ENCODE peak calls at places on chromosome 3, in eight cellular contexts. One of them, this sample, is unnamed.

GRCh38 chr3:12559520-12559919 is 2.6 kb downstream of the MKRN2 start:
- DNase-seq in dorsolateral prefrontal cortex: no peak
- DNase-seq in tibial artery: no peak
- DNase-seq in thoracic aorta: no peak
- DNase-seq in A549: no peak
- DNase-seq in HL-60: no peak
- DNase-seq in endothelial cell: no peak
- DNase-seq in brain microvascular endothelial cell: no peak
- DNase-seq in this sample: no peak

GRCh38 chr3:56795807-56796185 is 6.0 kb downstream of the ARHGEF3 start:
- DNase-seq in endothelial cell: no peak
- DNase-seq in tibial artery: no peak
- DNase-seq in dorsolateral prefrontal cortex: no peak
- DNase-seq in brain microvascular endothelial cell: no peak
- DNase-seq in thoracic aorta: no peak
- DNase-seq in HL-60: no peak
- DNase-seq in A549: no peak
- DNase-seq in this sample: no peak

GRCh38 chr3:188240189-188240981 is 86.4 kb downstream of the LPP start:
- DNase-seq in HL-60: no peak
- DNase-seq in thoracic aorta: no peak
- DNase-seq in endothelial cell: no peak
- DNase-seq in dorsolateral prefrontal cortex: no peak
- DNase-seq in A549: no peak
- DNase-seq in brain microvascular endothelial cell: no peak
- DNase-seq in tibial artery: no peak
- DNase-seq in this sample: no peak

GRCh38 chr3:46239301-46239938 is 2.8 kb upstream of the CCR3 start:
- DNase-seq in brain microvascular endothelial cell: no peak
- DNase-seq in thoracic aorta: no peak
- DNase-seq in dorsolateral prefrontal cortex: no peak
- DNase-seq in tibial artery: no peak
- DNase-seq in endothelial cell: no peak
- DNase-seq in A549: no peak
- DNase-seq in HL-60: peak; percentile 41
- DNase-seq in this sample: no peak

GRCh38 chr3:130342821-130343661 is 2.4 kb upstream of the COL6A5 start:
- DNase-seq in endothelial cell: no peak
- DNase-seq in thoracic aorta: no peak
- DNase-seq in brain microvascular endothelial cell: no peak
- DNase-seq in dorsolateral prefrontal cortex: no peak
- DNase-seq in tibial artery: no peak
- DNase-seq in A549: no peak
- DNase-seq in HL-60: no peak
- DNase-seq in this sample: no peak

GRCh38 chr3:25885544-25885943 is 95.7 kb downstream of the OXSM start:
- DNase-seq in endothelial cell: no peak
- DNase-seq in dorsolateral prefrontal cortex: no peak
- DNase-seq in tibial artery: no peak
- DNase-seq in A549: no peak
- DNase-seq in HL-60: no peak
- DNase-seq in brain microvascular endothelial cell: peak; percentile 31
- DNase-seq in thoracic aorta: no peak
- DNase-seq in this sample: no peak

GRCh38 chr3:171460226-171461086 is at the start of gene TNIK:
- DNase-seq in dorsolateral prefrontal cortex: peak; percentile 97
- DNase-seq in A549: peak; percentile 81
- DNase-seq in brain microvascular endothelial cell: peak; percentile 96
- DNase-seq in thoracic aorta: peak; percentile 78
- DNase-seq in HL-60: peak; percentile 49
- DNase-seq in endothelial cell: peak; percentile 79
- DNase-seq in tibial artery: peak; percentile 92
- DNase-seq in this sample: peak; percentile 66

GRCh38 chr3:14127516-14128161 is 2.8 kb downstream of the TMEM43 start:
- DNase-seq in dorsolateral prefrontal cortex: no peak
- DNase-seq in endothelial cell: no peak
- DNase-seq in tibial artery: no peak
- DNase-seq in brain microvascular endothelial cell: no peak
- DNase-seq in thoracic aorta: no peak
- DNase-seq in A549: no peak
- DNase-seq in HL-60: no peak
- DNase-seq in this sample: no peak

GRCh38 chr3:145721815-145722214 is 439.2 kb downstream of the PLOD2 start:
- DNase-seq in A549: no peak
- DNase-seq in tibial artery: no peak
- DNase-seq in thoracic aorta: no peak
- DNase-seq in HL-60: no peak
- DNase-seq in brain microvascular endothelial cell: no peak
- DNase-seq in endothelial cell: no peak
- DNase-seq in dorsolateral prefrontal cortex: no peak
- DNase-seq in this sample: no peak

GRCh38 chr3:33430061-33430460 is 10.1 kb downstream of the UBP1 start:
- DNase-seq in thoracic aorta: no peak
- DNase-seq in tibial artery: no peak
- DNase-seq in HL-60: no peak
- DNase-seq in A549: no peak
- DNase-seq in brain microvascular endothelial cell: no peak
- DNase-seq in dorsolateral prefrontal cortex: no peak
- DNase-seq in endothelial cell: no peak
- DNase-seq in this sample: no peak

GRCh38 chr3:19147905-19148767 is at the start of gene KCNH8:
- DNase-seq in brain microvascular endothelial cell: no peak
- DNase-seq in tibial artery: no peak
- DNase-seq in HL-60: no peak
- DNase-seq in dorsolateral prefrontal cortex: peak; percentile 36
- DNase-seq in endothelial cell: peak; percentile 25
- DNase-seq in A549: peak; percentile 3
- DNase-seq in thoracic aorta: no peak
- DNase-seq in this sample: peak; percentile 29
- TF ChIP-seq CTCF in brain microvascular endothelial cell: no peak
- TF ChIP-seq CTCF in tibial artery: no peak
- TF ChIP-seq CTCF in HL-60: no peak
- TF ChIP-seq CTCF in dorsolateral prefrontal cortex: no peak
- TF ChIP-seq CTCF in endothelial cell: no peak
- TF ChIP-seq CTCF in A549: no peak
- TF ChIP-seq CTCF in thoracic aorta: no peak
- TF ChIP-seq CTCF in this sample: no peak

GRCh38 chr3:170117134-170117533 is 64.4 kb downstream of the PHC3 start:
- DNase-seq in brain microvascular endothelial cell: peak; percentile 9
- DNase-seq in dorsolateral prefrontal cortex: no peak
- DNase-seq in tibial artery: no peak
- DNase-seq in HL-60: no peak
- DNase-seq in A549: peak; percentile 20
- DNase-seq in thoracic aorta: no peak
- DNase-seq in endothelial cell: peak; percentile 26
- DNase-seq in this sample: no peak
- TF ChIP-seq CTCF in brain microvascular endothelial cell: peak; percentile 60
- TF ChIP-seq CTCF in dorsolateral prefrontal cortex: no peak
- TF ChIP-seq CTCF in tibial artery: no peak
- TF ChIP-seq CTCF in HL-60: no peak
- TF ChIP-seq CTCF in A549: no peak
- TF ChIP-seq CTCF in thoracic aorta: no peak
- TF ChIP-seq CTCF in endothelial cell: peak; percentile 47
- TF ChIP-seq CTCF in this sample: no peak

DNA sequence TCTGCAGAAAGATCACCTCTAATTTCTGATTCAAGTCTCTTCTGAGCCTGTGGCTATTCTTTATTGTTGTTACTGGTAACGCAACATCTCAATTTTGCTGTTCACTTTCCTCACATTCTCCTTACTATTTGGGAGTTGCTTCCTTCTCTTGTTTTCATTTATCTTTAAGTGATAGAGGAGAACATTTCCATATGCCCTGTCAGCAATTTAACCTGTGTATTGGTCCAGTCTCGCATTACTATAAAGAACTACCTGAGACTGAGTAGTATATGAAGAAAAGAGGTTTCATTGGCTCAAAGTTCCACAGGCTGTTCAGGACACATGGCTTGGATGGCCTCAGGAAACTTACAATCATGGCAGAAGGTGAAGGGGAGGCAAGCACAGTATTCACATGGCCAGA is 1025.1 kb downstream of the OTOL1 start:
- DNase-seq in tibial artery: no peak
- DNase-seq in A549: no peak
- DNase-seq in brain microvascular endothelial cell: no peak
- DNase-seq in thoracic aorta: no peak
- DNase-seq in dorsolateral prefrontal cortex: no peak
- DNase-seq in endothelial cell: no peak
- DNase-seq in HL-60: no peak
- DNase-seq in this sample: no peak
- TF ChIP-seq CTCF in tibial artery: no peak
- TF ChIP-seq CTCF in A549: no peak
- TF ChIP-seq CTCF in brain microvascular endothelial cell: no peak
- TF ChIP-seq CTCF in thoracic aorta: no peak
- TF ChIP-seq CTCF in dorsolateral prefrontal cortex: no peak
- TF ChIP-seq CTCF in endothelial cell: no peak
- TF ChIP-seq CTCF in HL-60: no peak
- TF ChIP-seq CTCF in this sample: no peak

GRCh38 chr3:133901083-133901482 is 5.4 kb upstream of the RAB6B start:
- DNase-seq in brain microvascular endothelial cell: no peak
- DNase-seq in A549: no peak
- DNase-seq in HL-60: no peak
- DNase-seq in tibial artery: no peak
- DNase-seq in dorsolateral prefrontal cortex: no peak
- DNase-seq in endothelial cell: peak; percentile 28
- DNase-seq in thoracic aorta: no peak
- DNase-seq in this sample: no peak
- TF ChIP-seq CTCF in brain microvascular endothelial cell: peak; percentile 21
- TF ChIP-seq CTCF in A549: no peak
- TF ChIP-seq CTCF in HL-60: no peak
- TF ChIP-seq CTCF in tibial artery: no peak
- TF ChIP-seq CTCF in dorsolateral prefrontal cortex: no peak
- TF ChIP-seq CTCF in endothelial cell: peak; percentile 47
- TF ChIP-seq CTCF in thoracic aorta: no peak
- TF ChIP-seq CTCF in this sample: no peak

GRCh38 chr3:138567403-138567802 is 26.7 kb downstream of the CEP70 start:
- DNase-seq in HL-60: no peak
- DNase-seq in endothelial cell: no peak
- DNase-seq in brain microvascular endothelial cell: no peak
- DNase-seq in A549: no peak
- DNase-seq in tibial artery: no peak
- DNase-seq in dorsolateral prefrontal cortex: no peak
- DNase-seq in thoracic aorta: no peak
- DNase-seq in this sample: no peak
- TF ChIP-seq CTCF in HL-60: no peak
- TF ChIP-seq CTCF in endothelial cell: no peak
- TF ChIP-seq CTCF in brain microvascular endothelial cell: no peak
- TF ChIP-seq CTCF in A549: peak; percentile 8
- TF ChIP-seq CTCF in tibial artery: no peak
- TF ChIP-seq CTCF in dorsolateral prefrontal cortex: no peak
- TF ChIP-seq CTCF in thoracic aorta: no peak
- TF ChIP-seq CTCF in this sample: no peak

DNA sequence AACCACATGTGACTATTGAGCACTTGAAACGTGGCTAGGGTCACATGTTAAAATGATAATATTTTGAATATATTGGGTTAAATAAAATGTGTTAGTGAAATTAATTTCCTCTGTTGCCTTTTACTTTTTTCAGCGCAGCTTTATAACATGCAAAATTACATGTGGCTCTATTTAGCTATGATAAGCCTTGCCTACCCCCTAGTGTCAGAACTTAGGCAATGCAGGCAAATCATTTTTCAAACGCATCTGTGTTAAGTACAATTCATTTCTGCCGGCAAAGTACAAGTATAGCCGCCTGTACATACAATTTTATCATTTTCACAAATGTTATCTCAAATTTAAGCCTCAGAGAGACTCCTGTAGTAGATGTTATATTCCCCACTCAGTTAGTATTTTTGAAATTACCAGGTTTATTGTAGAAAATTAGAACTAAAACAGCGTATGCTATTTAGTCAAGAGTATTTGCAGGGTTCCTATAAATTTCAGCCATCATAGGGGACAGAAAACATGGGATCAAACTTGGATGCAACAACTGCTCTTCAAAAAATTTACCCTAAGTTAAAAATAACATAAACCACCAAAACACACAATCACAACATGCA is 56.1 kb downstream of the TAFA4 start:
- DNase-seq in brain microvascular endothelial cell: peak; percentile 58
- DNase-seq in dorsolateral prefrontal cortex: peak; percentile 57
- DNase-seq in endothelial cell: peak; percentile 36
- DNase-seq in tibial artery: no peak
- DNase-seq in A549: peak; percentile 3
- DNase-seq in HL-60: peak; percentile 35
- DNase-seq in thoracic aorta: no peak
- DNase-seq in this sample: no peak
- TF ChIP-seq CTCF in brain microvascular endothelial cell: peak; percentile 82
- TF ChIP-seq CTCF in dorsolateral prefrontal cortex: peak; percentile 88
- TF ChIP-seq CTCF in endothelial cell: peak; percentile 94
- TF ChIP-seq CTCF in tibial artery: peak; percentile 84
- TF ChIP-seq CTCF in A549: peak; percentile 72
- TF ChIP-seq CTCF in HL-60: peak; percentile 69
- TF ChIP-seq CTCF in thoracic aorta: peak; percentile 86
- TF ChIP-seq CTCF in this sample: peak; percentile 32

This sample was measured in activated B cell treated with CpG ODN at 0.5 μM for 24 hours.